ENCODE peak calls at places on chromosome 18, in four cellular contexts. K is posterior cingulate gyrus; J is bronchial epithelial cell; R is stimulated activated CD4-positive, alpha-beta T cell treated with anti-CD3 and anti-CD28 coated beads, Interleukin-4, amount 100 ng/mL, for 24 hours. Q is an unnamed sample.

GRCh38 chr18:65091737-65092329 is 659.0 kb upstream of the CDH7 start:
- DNase-seq in J (peak), K (no peak), R (no peak), Q (no peak)

GRCh38 chr18:8754995-8755955 is 49.9 kb downstream of the MTCL1 start:
- DNase-seq in J (peak), R (peak), K (no peak), Q (peak)

GRCh38 chr18:36711813-36712444 is 116.9 kb downstream of the TPGS2 start:
- DNase-seq in J (peak), R (no peak), K (no peak), Q (no peak)

GRCh38 chr18:23495723-23496440 is 7.4 kb upstream of the RMC1 start:
- DNase-seq in J (peak), R (no peak), K (no peak), Q (no peak)

GRCh38 chr18:43620936-43621335 is 343.6 kb upstream of the SYT4 start:
- DNase-seq in J (peak), R (no peak), K (no peak), Q (no peak)

GRCh38 chr18:63439334-63439733 is 17.1 kb upstream of the VPS4B start:
- DNase-seq in K (no peak), J (peak), R (peak), Q (peak)

GRCh38 chr18:61209802-61210201 is 123.4 kb upstream of the CDH20 start:
- DNase-seq in R (no peak), J (no peak), K (peak), Q (no peak)

GRCh38 chr18:75551071-75551470 is 123.6 kb upstream of the SMIM21 start:
- DNase-seq in K (no peak), R (no peak), J (no peak), Q (no peak)

GRCh38 chr18:51342815-51343214 is 145.3 kb upstream of the MEX3C start:
- DNase-seq in K (no peak), R (peak), J (peak), Q (peak)

GRCh38 chr18:73683618-73684238 is 463.9 kb downstream of the FBXO15 start:
- DNase-seq in K (no peak), R (no peak), J (peak), Q (no peak)

GRCh38 chr18:5508821-5509220 is 35.0 kb downstream of the EPB41L3 start:
- DNase-seq in J (no peak), R (no peak), K (no peak), Q (no peak)

GRCh38 chr18:22503803-22504202 is 86.1 kb upstream of the CTAGE1 start:
- DNase-seq in R (no peak), J (no peak), K (no peak), Q (no peak)

GRCh38 chr18:73153271-73153670 is 285.5 kb upstream of the NETO1 start:
- DNase-seq in K (no peak), R (no peak), J (peak), Q (no peak)

GRCh38 chr18:76553715-76554603 is 58.9 kb upstream of the ZNF516 start:
- DNase-seq in K (no peak), R (no peak), J (peak), Q (no peak)

GRCh38 chr18:45066868-45067267 is 386.2 kb downstream of the SETBP1 start:
- DNase-seq in R (no peak), K (no peak), J (no peak), Q (no peak)

GRCh38 chr18:80097201-80097600 is 11.9 kb upstream of the ADNP2 start:
- DNase-seq in J (no peak), R (no peak), K (no peak), Q (no peak)

GRCh38 chr18:1075310-1075709 is 170.6 kb downstream of the ADCYAP1 start:
- DNase-seq in J (no peak), K (no peak), R (no peak), Q (no peak)

GRCh38 chr18:74722237-74722636 is 124.6 kb downstream of the ZNF407 start:
- DNase-seq in K (no peak), J (peak), R (no peak), Q (no peak)

GRCh38 chr18:12092398-12093229 is 1.0 kb upstream of the ANKRD62 start:
- DNase-seq in J (no peak), K (no peak), R (no peak), Q (no peak)

GRCh38 chr18:35500113-35500512 is 2.4 kb upstream of the INO80C start:
- DNase-seq in J (no peak), R (no peak), K (no peak), Q (no peak)

GRCh38 chr18:77470836-77471413 is 221.3 kb downstream of the GALR1 start:
- DNase-seq in J (no peak), R (no peak), K (no peak), Q (no peak)

GRCh38 chr18:13067966-13068365 is 76.8 kb downstream of the CEP192 start:
- DNase-seq in K (no peak), R (no peak), J (no peak), Q (no peak)

GRCh38 chr18:49725809-49726514 is 87.4 kb downstream of the ACAA2 start:
- DNase-seq in R (no peak), K (no peak), J (peak), Q (no peak)

GRCh38 chr18:74115046-74115445 is 32.6 kb downstream of the FBXO15 start:
- DNase-seq in K (no peak), R (no peak), J (peak), Q (no peak)

GRCh38 chr18:5066380-5066977 is 130.6 kb downstream of the AKAIN1 start:
- DNase-seq in R (peak), J (no peak), K (no peak), Q (no peak)

GRCh38 chr18:12309683-12310198 is 1.7 kb downstream of the TUBB6 start:
- DNase-seq in J (peak), K (no peak), R (no peak), Q (no peak)

GRCh38 chr18:57576316-57576715 is 10.2 kb downstream of the FECH start:
- DNase-seq in R (no peak), K (no peak), J (peak), Q (no peak)

GRCh38 chr18:79136742-79137141 is 67.5 kb downstream of the ATP9B start:
- DNase-seq in J (no peak), R (no peak), K (no peak), Q (no peak)

GRCh38 chr18:3255611-3256165 is 6.2 kb upstream of the MYL12B start:
- DNase-seq in K (no peak), R (no peak), J (peak), Q (no peak)

GRCh38 chr18:23519725-23520124 is 16.4 kb downstream of the RMC1 start:
- DNase-seq in R (no peak), K (no peak), J (no peak), Q (no peak)

Q was measured in T-helper 2 cell treated with Interferon-gamma antibody and Interleukin-4, amounts not matched to agents 5 μg/mL and 100 μg/mL, for 36 hours.